ENCODE peak calls at places on chromosome 4, in six cellular contexts. I is HT1080, Q is OCI-LY7, N is cardiac muscle cell, W is C1 segment of cervical spinal cord, S is T follicular helper cell. E is an unnamed sample.

GRCh38 chr4:74365761-74366160 is 816 bp downstream of the EREG start:
- DNase-seq in S (no peak), N (peak; percentile 42), Q (no peak), W (no peak), I (no peak), E (no peak)

GRCh38 chr4:45662996-45663395 is 460.9 kb downstream of the GABRG1 start:
- DNase-seq in W (no peak), Q (no peak), I (peak; percentile 74), N (peak; percentile 86), S (no peak), E (no peak)

GRCh38 chr4:7831330-7831729 is 108.3 kb downstream of the AFAP1 start:
- DNase-seq in N (no peak), Q (no peak), I (no peak), W (no peak), S (no peak), E (no peak)

GRCh38 chr4:135250040-135250439 is 1048.5 kb upstream of the PABPC4L start:
- DNase-seq in I (no peak), N (no peak), Q (no peak), W (no peak), S (no peak), E (no peak)

GRCh38 chr4:56674984-56675383 is 6.1 kb downstream of the HOPX start:
- DNase-seq in Q (no peak), W (no peak), S (no peak), I (peak; percentile 77), N (no peak), E (no peak)

GRCh38 chr4:41418444-41418843 is 119.5 kb upstream of the LIMCH1 start:
- DNase-seq in S (no peak), N (peak; percentile 7), I (peak; percentile 47), Q (no peak), W (no peak), E (no peak)

GRCh38 chr4:94253036-94253435 is 45.4 kb downstream of the SMARCAD1 start:
- DNase-seq in S (no peak), N (no peak), W (no peak), Q (no peak), I (no peak), E (no peak)

GRCh38 chr4:2948895-2949781 is 14.1 kb downstream of the NOP14 start:
- DNase-seq in I (no peak), S (no peak), N (peak; percentile 51), W (no peak), Q (peak; percentile 31), E (no peak)

GRCh38 chr4:8087921-8088495 is 70.6 kb downstream of the ABLIM2 start:
- DNase-seq in S (no peak), W (no peak), N (peak; percentile 37), I (no peak), Q (no peak), E (no peak)

GRCh38 chr4:123505077-123505456 is 108.5 kb downstream of the SPRY1 start:
- DNase-seq in N (peak; percentile 10), S (no peak), Q (peak; percentile 60), I (no peak), W (no peak), E (no peak)

GRCh38 chr4:113181289-113182007 is 132.0 kb downstream of the ANK2 start:
- DNase-seq in I (no peak), N (peak; percentile 59), S (no peak), W (no peak), Q (no peak), E (no peak)

GRCh38 chr4:145090370-145090769 is 7.6 kb downstream of the ANAPC10 start:
- DNase-seq in I (no peak), N (no peak), S (no peak), Q (no peak), W (no peak), E (no peak)

E was measured in anterior cingulate cortex.